ENCODE peak calls at places on chromosomes 6 and 20, in six cellular contexts. R is HT1080; G is stimulated activated CD8-positive, alpha-beta memory T cell treated with anti-CD3 and anti-CD28 coated beads, Interleukin-7, amount 100 ng/mL, for 4 hours; T is heart right ventricle; A is stomach; P is HS-5. B is an unnamed sample.

GRCh38 chr6:39377530-39377929 is 55.0 kb upstream of the KCNK16 start:
- DNase-seq in R (peak), G (no peak), T (peak), A (no peak), P (peak), B (peak)

GRCh38 chr20:61752576-61752975 is 313.1 kb downstream of the TAF4 start:
- DNase-seq in R (no peak), G (no peak), T (no peak), A (no peak), P (no peak), B (no peak)

GRCh38 chr6:46583081-46583480 is 69.5 kb downstream of the CYP39A1 start:
- DNase-seq in R (no peak), G (no peak), T (no peak), A (no peak), P (no peak), B (no peak)

GRCh38 chr6:170152989-170153388 is 137.9 kb downstream of the DLL1 start:
- DNase-seq in R (peak), G (no peak), T (no peak), A (peak), P (no peak), B (no peak)

GRCh38 chr20:9344080-9344920 is 170.1 kb upstream of the LAMP5 start:
- DNase-seq in R (peak), G (no peak), T (peak), A (no peak), P (no peak), B (peak)

GRCh38 chr6:15817100-15817499 is 154.3 kb upstream of the DTNBP1 start:
- DNase-seq in R (no peak), G (no peak), T (no peak), A (no peak), P (no peak), B (no peak)

GRCh38 chr6:6694825-6695710 is 106.5 kb downstream of the LY86 start:
- DNase-seq in R (no peak), G (no peak), T (peak), A (peak), P (no peak), B (no peak)

GRCh38 chr6:87730310-87730709 is 28.3 kb upstream of the AKIRIN2 start:
- DNase-seq in R (peak), G (no peak), T (peak), A (no peak), P (no peak), B (peak)

GRCh38 chr6:27303613-27304272 is 8.3 kb downstream of the POM121L2 start:
- DNase-seq in R (peak), G (no peak), T (no peak), A (no peak), P (no peak), B (no peak)

GRCh38 chr6:41769376-41769775 is 10.3 kb downstream of the FRS3 start:
- DNase-seq in R (no peak), G (no peak), T (no peak), A (no peak), P (no peak), B (no peak)

GRCh38 chr6:13702809-13703302 is 8.8 kb downstream of the RANBP9 start:
- DNase-seq in R (no peak), G (no peak), T (no peak), A (no peak), P (no peak), B (peak)

GRCh38 chr6:55664581-55665223 is 85.7 kb upstream of the HMGCLL1 start:
- DNase-seq in R (no peak), G (no peak), T (no peak), A (no peak), P (no peak), B (no peak)

GRCh38 chr20:2626853-2627541 is 25.4 kb upstream of the NOP56 start:
- DNase-seq in R (peak), G (no peak), T (no peak), A (no peak), P (peak), B (no peak)

GRCh38 chr6:77401231-77401630 is 62.1 kb downstream of the HTR1B start:
- DNase-seq in R (no peak), G (no peak), T (no peak), A (no peak), P (no peak), B (no peak)

GRCh38 chr20:43579861-43580793 is 10.6 kb upstream of the IFT52 start:
- DNase-seq in R (no peak), G (no peak), T (no peak), A (no peak), P (no peak), B (no peak)

GRCh38 chr6:140480852-140481251 is 1106.4 kb upstream of the CITED2 start:
- DNase-seq in R (no peak), G (no peak), T (peak), A (no peak), P (no peak), B (peak)

GRCh38 chr6:20534906-20535305 is 649 bp downstream of the CDKAL1 start:
- DNase-seq in R (no peak), G (no peak), T (no peak), A (no peak), P (no peak), B (no peak)

GRCh38 chr6:72446427-72446826 is 175.4 kb upstream of the KCNQ5 start:
- DNase-seq in R (no peak), G (no peak), T (no peak), A (no peak), P (no peak), B (no peak)

GRCh38 chr20:57987659-57988058 is 240.8 kb downstream of the ANKRD60 start:
- DNase-seq in R (no peak), G (no peak), T (no peak), A (no peak), P (no peak), B (no peak)

GRCh38 chr6:100775667-100776066 is 105.5 kb downstream of the ASCC3 start:
- DNase-seq in R (no peak), G (no peak), T (no peak), A (no peak), P (no peak), B (no peak)

GRCh38 chr20:3209946-3210317 is 634 bp downstream of the ITPA start:
- DNase-seq in R (no peak), G (no peak), T (no peak), A (no peak), P (no peak), B (no peak)

GRCh38 chr6:42771741-42772100 is 10.1 kb upstream of the BICRAL start:
- DNase-seq in R (no peak), G (no peak), T (no peak), A (no peak), P (no peak), B (no peak)

GRCh38 chr6:155974967-155975366 is 519.3 kb upstream of the NOX3 start:
- DNase-seq in R (no peak), G (no peak), T (no peak), A (no peak), P (no peak), B (no peak)

GRCh38 chr20:18837710-18838109 is 24.1 kb downstream of the SCP2D1 start:
- DNase-seq in R (no peak), G (no peak), T (no peak), A (peak), P (no peak), B (no peak)

GRCh38 chr6:55827818-55828522 is 47.4 kb downstream of the BMP5 start:
- DNase-seq in R (no peak), G (no peak), T (no peak), A (no peak), P (peak), B (no peak)

GRCh38 chr6:4178737-4179333 is 43.5 kb upstream of the ECI2 start:
- DNase-seq in R (peak), G (no peak), T (no peak), A (no peak), P (no peak), B (no peak)

GRCh38 chr6:151388997-151389639 is 2.2 kb downstream of the ZBTB2 start:
- DNase-seq in R (no peak), G (no peak), T (no peak), A (no peak), P (no peak), B (no peak)

GRCh38 chr20:9615766-9616454 is 101.5 kb downstream of the LAMP5 start:
- DNase-seq in R (no peak), G (no peak), T (no peak), A (no peak), P (no peak), B (no peak)

B was measured in globus pallidus.